ENCODE peak calls at places on chromosomes 11 and 22, in five cellular contexts. One of them, this sample, is unnamed.

GRCh38 chr11:95419915-95420314 is 188.9 kb upstream of the SESN3 start:
- DNase-seq in HepG2: no peak
- DNase-seq in A549: no peak
- DNase-seq in K562: no peak
- DNase-seq in GM12878: no peak
- DNase-seq in this sample: no peak

GRCh38 chr11:66904055-66904454 is 47.2 kb downstream of the LRFN4 start:
- DNase-seq in HepG2: no peak
- DNase-seq in A549: peak
- DNase-seq in K562: peak
- DNase-seq in GM12878: no peak
- DNase-seq in this sample: no peak

GRCh38 chr11:9396752-9397151 is 12.3 kb downstream of the IPO7 start:
- DNase-seq in HepG2: no peak
- DNase-seq in A549: no peak
- DNase-seq in K562: no peak
- DNase-seq in GM12878: peak
- DNase-seq in this sample: no peak

GRCh38 chr22:40463017-40463631 is 92.7 kb downstream of the SGSM3 start:
- DNase-seq in HepG2: no peak
- DNase-seq in A549: no peak
- DNase-seq in K562: no peak
- DNase-seq in GM12878: peak
- DNase-seq in this sample: no peak

GRCh38 chr22:49632199-49633009 is 195.3 kb downstream of the BRD1 start:
- DNase-seq in HepG2: peak
- DNase-seq in A549: peak
- DNase-seq in K562: no peak
- DNase-seq in GM12878: no peak
- DNase-seq in this sample: peak

GRCh38 chr11:27041141-27041869 is 690 bp downstream of the BBOX1 start:
- DNase-seq in HepG2: no peak
- DNase-seq in A549: no peak
- DNase-seq in K562: no peak
- DNase-seq in GM12878: no peak
- DNase-seq in this sample: no peak

GRCh38 chr22:49306632-49306975 is 521.1 kb downstream of the BRD1 start:
- DNase-seq in HepG2: no peak
- DNase-seq in A549: no peak
- DNase-seq in K562: no peak
- DNase-seq in GM12878: no peak
- DNase-seq in this sample: no peak

GRCh38 chr11:8032576-8033311 is 45.6 kb downstream of the EIF3F start:
- DNase-seq in HepG2: no peak
- DNase-seq in A549: no peak
- DNase-seq in K562: no peak
- DNase-seq in GM12878: no peak
- DNase-seq in this sample: no peak

GRCh38 chr22:24066260-24066659 is 55.2 kb downstream of the CABIN1 start:
- DNase-seq in HepG2: no peak
- DNase-seq in A549: no peak
- DNase-seq in K562: no peak
- DNase-seq in GM12878: no peak
- DNase-seq in this sample: no peak

GRCh38 chr11:117842131-117842941 is 17.8 kb upstream of the FXYD2 start:
- DNase-seq in HepG2: no peak
- DNase-seq in A549: no peak
- DNase-seq in K562: no peak
- DNase-seq in GM12878: no peak
- DNase-seq in this sample: no peak

GRCh38 chr22:50012201-50013181 is at the start of gene IL17REL:
- DNase-seq in HepG2: no peak
- DNase-seq in A549: no peak
- DNase-seq in K562: no peak
- DNase-seq in GM12878: no peak
- DNase-seq in this sample: no peak

GRCh38 chr11:72439455-72439854 is 5.1 kb upstream of the CLPB start:
- DNase-seq in HepG2: no peak
- DNase-seq in A549: no peak
- DNase-seq in K562: no peak
- DNase-seq in GM12878: no peak
- DNase-seq in this sample: no peak

GRCh38 chr11:123551085-123551484 is 103.3 kb downstream of the SCN3B start:
- DNase-seq in HepG2: no peak
- DNase-seq in A549: no peak
- DNase-seq in K562: no peak
- DNase-seq in GM12878: no peak
- DNase-seq in this sample: no peak

GRCh38 chr11:36153581-36153980 is 135.6 kb downstream of the COMMD9 start:
- DNase-seq in HepG2: no peak
- DNase-seq in A549: no peak
- DNase-seq in K562: no peak
- DNase-seq in GM12878: no peak
- DNase-seq in this sample: no peak

GRCh38 chr11:64331569-64332371 is 8.2 kb upstream of the CCDC88B start:
- DNase-seq in HepG2: peak
- DNase-seq in A549: peak
- DNase-seq in K562: peak
- DNase-seq in GM12878: peak
- DNase-seq in this sample: peak

GRCh38 chr22:30326704-30327362 is at the start of gene TBC1D10A:
- DNase-seq in HepG2: peak
- DNase-seq in A549: peak
- DNase-seq in K562: peak
- DNase-seq in GM12878: peak
- DNase-seq in this sample: peak

GRCh38 chr11:127485541-127485940 is 485.0 kb upstream of the KIRREL3 start:
- DNase-seq in HepG2: no peak
- DNase-seq in A549: no peak
- DNase-seq in K562: no peak
- DNase-seq in GM12878: no peak
- DNase-seq in this sample: no peak

GRCh38 chr22:50469377-50470305 is 5.2 kb downstream of the SBF1 start:
- DNase-seq in HepG2: no peak
- DNase-seq in A549: no peak
- DNase-seq in K562: peak
- DNase-seq in GM12878: peak
- DNase-seq in this sample: no peak

GRCh38 chr11:6405039-6405667 is 13.7 kb downstream of the APBB1 start:
- DNase-seq in HepG2: no peak
- DNase-seq in A549: no peak
- DNase-seq in K562: no peak
- DNase-seq in GM12878: no peak
- DNase-seq in this sample: peak

GRCh38 chr11:62539238-62539925 is 7.2 kb downstream of the AHNAK start:
- DNase-seq in HepG2: no peak
- DNase-seq in A549: peak
- DNase-seq in K562: peak
- DNase-seq in GM12878: no peak
- DNase-seq in this sample: no peak

GRCh38 chr11:111306321-111306720 is 8.0 kb downstream of the POU2AF3 start:
- DNase-seq in HepG2: no peak
- DNase-seq in A549: no peak
- DNase-seq in K562: no peak
- DNase-seq in GM12878: no peak
- DNase-seq in this sample: no peak

GRCh38 chr11:93517041-93517440 is 26.1 kb downstream of the SMCO4 start:
- DNase-seq in HepG2: no peak
- DNase-seq in A549: no peak
- DNase-seq in K562: no peak
- DNase-seq in GM12878: no peak
- DNase-seq in this sample: no peak

GRCh38 chr11:11709447-11710239 is 87.8 kb upstream of the GALNT18 start:
- DNase-seq in HepG2: no peak
- DNase-seq in A549: no peak
- DNase-seq in K562: no peak
- DNase-seq in GM12878: peak
- DNase-seq in this sample: no peak

GRCh38 chr11:22711880-22712279 is 45.5 kb downstream of the GAS2 start:
- DNase-seq in HepG2: no peak
- DNase-seq in A549: no peak
- DNase-seq in K562: no peak
- DNase-seq in GM12878: no peak
- DNase-seq in this sample: no peak

GRCh38 chr11:45995342-45995734 is 72.9 kb downstream of the LARGE2 start:
- DNase-seq in HepG2: no peak
- DNase-seq in A549: no peak
- DNase-seq in K562: peak
- DNase-seq in GM12878: no peak
- DNase-seq in this sample: no peak

GRCh38 chr11:69981119-69981770 is 96.9 kb upstream of the ANO1 start:
- DNase-seq in HepG2: no peak
- DNase-seq in A549: no peak
- DNase-seq in K562: peak
- DNase-seq in GM12878: no peak
- DNase-seq in this sample: no peak

GRCh38 chr11:79894111-79894510 is 453.3 kb upstream of the TENM4 start:
- DNase-seq in HepG2: no peak
- DNase-seq in A549: no peak
- DNase-seq in K562: no peak
- DNase-seq in GM12878: no peak
- DNase-seq in this sample: no peak

GRCh38 chr22:35839811-35840739 is 122.4 kb downstream of the APOL5 start:
- DNase-seq in HepG2: no peak
- DNase-seq in A549: peak
- DNase-seq in K562: peak
- DNase-seq in GM12878: no peak
- DNase-seq in this sample: peak

GRCh38 chr22:45704648-45705047 is 33.0 kb downstream of the ATXN10 start:
- DNase-seq in HepG2: no peak
- DNase-seq in A549: no peak
- DNase-seq in K562: no peak
- DNase-seq in GM12878: no peak
- DNase-seq in this sample: no peak

GRCh38 chr22:45707605-45708004 is 36.0 kb downstream of the ATXN10 start:
- DNase-seq in HepG2: no peak
- DNase-seq in A549: no peak
- DNase-seq in K562: no peak
- DNase-seq in GM12878: no peak
- DNase-seq in this sample: no peak

GRCh38 chr22:45708145-45708544 is 36.5 kb downstream of the ATXN10 start:
- DNase-seq in HepG2: no peak
- DNase-seq in A549: no peak
- DNase-seq in K562: no peak
- DNase-seq in GM12878: no peak
- DNase-seq in this sample: no peak

GRCh38 chr22:45709004-45709739 is 37.5 kb downstream of the ATXN10 start:
- DNase-seq in HepG2: peak
- DNase-seq in A549: peak
- DNase-seq in K562: no peak
- DNase-seq in GM12878: no peak
- DNase-seq in this sample: no peak

GRCh38 chr22:45703758-45704157 is 32.1 kb downstream of the ATXN10 start:
- DNase-seq in HepG2: no peak
- DNase-seq in A549: no peak
- DNase-seq in K562: no peak
- DNase-seq in GM12878: no peak
- DNase-seq in this sample: no peak
- TF ChIP-seq HDAC2 in HepG2: no peak
- TF ChIP-seq HDAC2 in A549: no peak
- TF ChIP-seq HDAC2 in K562: no peak
- TF ChIP-seq HDAC2 in GM12878: no peak
- TF ChIP-seq HDAC2 in this sample: no peak

GRCh38 chr11:108121274-108122155 is at the start of gene ACAT1:
- DNase-seq in HepG2: peak
- DNase-seq in A549: peak
- DNase-seq in K562: peak
- DNase-seq in GM12878: peak
- DNase-seq in this sample: peak
- TF ChIP-seq CTCF in HepG2: peak
- TF ChIP-seq CTCF in A549: no peak
- TF ChIP-seq CTCF in K562: peak
- TF ChIP-seq CTCF in GM12878: peak
- TF ChIP-seq CTCF in this sample: peak

GRCh38 chr11:74256370-74257133 is 54.9 kb downstream of the P4HA3 start:
- DNase-seq in HepG2: peak
- DNase-seq in A549: no peak
- DNase-seq in K562: no peak
- DNase-seq in GM12878: no peak
- DNase-seq in this sample: no peak

GRCh38 chr11:74253361-74253760 is 58.1 kb downstream of the P4HA3 start:
- DNase-seq in HepG2: no peak
- DNase-seq in A549: no peak
- DNase-seq in K562: no peak
- DNase-seq in GM12878: no peak
- DNase-seq in this sample: no peak

GRCh38 chr11:74257934-74258553 is 53.4 kb downstream of the P4HA3 start:
- DNase-seq in HepG2: no peak
- DNase-seq in A549: no peak
- DNase-seq in K562: no peak
- DNase-seq in GM12878: no peak
- DNase-seq in this sample: no peak

DNA sequence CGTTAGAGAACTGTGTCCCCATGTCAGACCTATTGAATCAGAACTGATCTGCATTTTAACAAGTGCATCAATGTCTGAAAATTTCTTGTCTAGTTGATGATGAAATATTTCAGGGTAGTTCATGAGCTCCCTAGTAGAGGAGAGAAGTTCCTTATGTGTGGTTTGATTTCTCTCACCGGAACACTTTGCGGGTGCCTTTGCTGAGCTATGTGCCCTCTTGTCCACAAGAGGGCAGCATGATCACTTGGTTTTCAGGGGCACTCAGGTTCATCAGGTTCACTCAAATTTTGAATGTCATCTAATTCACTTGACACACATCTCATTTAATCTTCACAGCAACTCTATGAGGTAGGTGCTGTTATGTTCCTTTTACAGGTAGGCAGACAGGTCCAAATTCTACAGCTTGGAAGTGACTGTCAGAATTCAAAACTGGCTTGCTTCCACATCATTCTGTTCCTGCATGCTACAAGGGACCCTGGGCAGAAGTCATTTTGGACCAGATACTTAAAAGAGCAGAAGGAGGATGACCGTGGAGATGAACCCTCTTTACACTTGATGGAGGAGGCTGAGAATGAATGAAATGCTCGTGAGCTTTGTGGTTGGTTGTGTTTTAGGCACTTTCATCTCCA is 55.6 kb downstream of the P4HA3 start:
- DNase-seq in HepG2: peak
- DNase-seq in A549: peak
- DNase-seq in K562: peak
- DNase-seq in GM12878: no peak
- DNase-seq in this sample: peak
- TF ChIP-seq HDAC2 in HepG2: no peak
- TF ChIP-seq HDAC2 in A549: no peak
- TF ChIP-seq HDAC2 in K562: no peak
- TF ChIP-seq HDAC2 in GM12878: no peak
- TF ChIP-seq HDAC2 in this sample: no peak

DNA sequence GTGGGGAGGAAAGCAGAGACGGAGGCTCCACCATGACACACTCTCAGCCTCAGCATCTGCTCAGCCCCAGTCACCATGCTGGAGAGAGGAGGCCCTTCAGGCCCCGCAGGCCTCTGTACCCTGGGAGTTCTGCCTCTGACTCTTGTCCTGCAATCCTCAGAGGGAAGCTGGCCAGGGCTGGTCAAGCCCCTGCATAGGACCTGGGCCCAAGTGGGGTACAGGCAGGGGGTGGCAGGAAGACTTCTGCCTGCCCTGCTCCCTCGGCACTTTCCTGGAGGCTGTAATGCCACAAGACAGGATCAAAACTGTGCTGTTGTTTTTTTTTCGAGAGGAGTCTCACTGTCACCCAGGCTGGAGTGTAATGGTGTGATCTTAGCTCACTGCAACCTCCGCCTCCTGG is 33.7 kb downstream of the LRRC74B start:
- DNase-seq in HepG2: no peak
- DNase-seq in A549: no peak
- DNase-seq in K562: no peak
- DNase-seq in GM12878: no peak
- DNase-seq in this sample: no peak
- TF ChIP-seq CTCF in HepG2: no peak
- TF ChIP-seq CTCF in A549: no peak
- TF ChIP-seq CTCF in K562: no peak
- TF ChIP-seq CTCF in GM12878: no peak
- TF ChIP-seq CTCF in this sample: no peak